ENCODE peak calls at places on chromosome 3, in ten cellular contexts. One of them, this sample, is unnamed.

GRCh38 chr3:151203053-151203420 is at the start of gene GPR171:
- DNase-seq in Peyer's patch: peak
- DNase-seq in non-pigmented ciliary epithelial cell: no peak
- DNase-seq in stimulated activated CD4-positive, alpha-beta T cell treated with anti-CD3 and anti-CD28 coated beads, Interleukin-12 subunit alpha, Interleukin-12 subunit beta, amount 100 ng/mL, for 24 hours: peak
- DNase-seq in fibroblast of lung: no peak
- DNase-seq in hypothalamus: no peak
- DNase-seq in NCI-H2081: no peak
- DNase-seq in AG08395: no peak
- DNase-seq in stomach: no peak
- DNase-seq in frontal cortex: no peak
- DNase-seq in this sample: no peak

GRCh38 chr3:141442421-141442820 is 44.4 kb upstream of the RASA2 start:
- DNase-seq in Peyer's patch: no peak
- DNase-seq in hypothalamus: no peak
- DNase-seq in NCI-H2081: no peak
- DNase-seq in stimulated activated CD4-positive, alpha-beta T cell treated with anti-CD3 and anti-CD28 coated beads, Interleukin-12 subunit alpha, Interleukin-12 subunit beta, amount 100 ng/mL, for 24 hours: no peak
- DNase-seq in frontal cortex: no peak
- DNase-seq in stomach: no peak
- DNase-seq in fibroblast of lung: peak
- DNase-seq in non-pigmented ciliary epithelial cell: no peak
- DNase-seq in AG08395: no peak
- DNase-seq in this sample: no peak

GRCh38 chr3:37453393-37454391 is 279.3 kb upstream of the LRRFIP2 start:
- DNase-seq in stomach: peak
- DNase-seq in NCI-H2081: no peak
- DNase-seq in stimulated activated CD4-positive, alpha-beta T cell treated with anti-CD3 and anti-CD28 coated beads, Interleukin-12 subunit alpha, Interleukin-12 subunit beta, amount 100 ng/mL, for 24 hours: no peak
- DNase-seq in AG08395: peak
- DNase-seq in non-pigmented ciliary epithelial cell: no peak
- DNase-seq in fibroblast of lung: peak
- DNase-seq in hypothalamus: peak
- DNase-seq in frontal cortex: no peak
- DNase-seq in Peyer's patch: peak
- DNase-seq in this sample: peak

GRCh38 chr3:195892105-195892354 is 16.3 kb downstream of the TNK2 start:
- DNase-seq in stimulated activated CD4-positive, alpha-beta T cell treated with anti-CD3 and anti-CD28 coated beads, Interleukin-12 subunit alpha, Interleukin-12 subunit beta, amount 100 ng/mL, for 24 hours: no peak
- DNase-seq in fibroblast of lung: no peak
- DNase-seq in NCI-H2081: no peak
- DNase-seq in non-pigmented ciliary epithelial cell: no peak
- DNase-seq in AG08395: no peak
- DNase-seq in hypothalamus: no peak
- DNase-seq in Peyer's patch: no peak
- DNase-seq in frontal cortex: no peak
- DNase-seq in stomach: no peak
- DNase-seq in this sample: no peak

GRCh38 chr3:111714305-111714704 is 119.2 kb upstream of the ZBED2 start:
- DNase-seq in hypothalamus: no peak
- DNase-seq in stimulated activated CD4-positive, alpha-beta T cell treated with anti-CD3 and anti-CD28 coated beads, Interleukin-12 subunit alpha, Interleukin-12 subunit beta, amount 100 ng/mL, for 24 hours: no peak
- DNase-seq in Peyer's patch: no peak
- DNase-seq in fibroblast of lung: no peak
- DNase-seq in stomach: no peak
- DNase-seq in AG08395: peak
- DNase-seq in frontal cortex: no peak
- DNase-seq in NCI-H2081: no peak
- DNase-seq in non-pigmented ciliary epithelial cell: no peak
- DNase-seq in this sample: peak

GRCh38 chr3:185084883-185085282 is 68.0 kb downstream of the C3orf70 start:
- DNase-seq in Peyer's patch: no peak
- DNase-seq in stimulated activated CD4-positive, alpha-beta T cell treated with anti-CD3 and anti-CD28 coated beads, Interleukin-12 subunit alpha, Interleukin-12 subunit beta, amount 100 ng/mL, for 24 hours: no peak
- DNase-seq in non-pigmented ciliary epithelial cell: no peak
- DNase-seq in hypothalamus: no peak
- DNase-seq in frontal cortex: no peak
- DNase-seq in AG08395: peak
- DNase-seq in NCI-H2081: no peak
- DNase-seq in fibroblast of lung: no peak
- DNase-seq in stomach: no peak
- DNase-seq in this sample: peak

GRCh38 chr3:177190701-177191100 is 6.6 kb downstream of the TBL1XR1 start:
- DNase-seq in non-pigmented ciliary epithelial cell: no peak
- DNase-seq in stimulated activated CD4-positive, alpha-beta T cell treated with anti-CD3 and anti-CD28 coated beads, Interleukin-12 subunit alpha, Interleukin-12 subunit beta, amount 100 ng/mL, for 24 hours: no peak
- DNase-seq in Peyer's patch: no peak
- DNase-seq in AG08395: peak
- DNase-seq in frontal cortex: no peak
- DNase-seq in NCI-H2081: no peak
- DNase-seq in fibroblast of lung: peak
- DNase-seq in stomach: no peak
- DNase-seq in hypothalamus: no peak
- DNase-seq in this sample: peak

GRCh38 chr3:16423298-16423697 is 90.2 kb downstream of the RFTN1 start:
- DNase-seq in NCI-H2081: no peak
- DNase-seq in hypothalamus: no peak
- DNase-seq in AG08395: no peak
- DNase-seq in non-pigmented ciliary epithelial cell: no peak
- DNase-seq in fibroblast of lung: no peak
- DNase-seq in stimulated activated CD4-positive, alpha-beta T cell treated with anti-CD3 and anti-CD28 coated beads, Interleukin-12 subunit alpha, Interleukin-12 subunit beta, amount 100 ng/mL, for 24 hours: no peak
- DNase-seq in frontal cortex: no peak
- DNase-seq in Peyer's patch: no peak
- DNase-seq in stomach: no peak
- DNase-seq in this sample: no peak

GRCh38 chr3:147424325-147424910 is 15.3 kb downstream of the ZIC1 start:
- DNase-seq in non-pigmented ciliary epithelial cell: no peak
- DNase-seq in NCI-H2081: no peak
- DNase-seq in AG08395: no peak
- DNase-seq in Peyer's patch: no peak
- DNase-seq in fibroblast of lung: no peak
- DNase-seq in stimulated activated CD4-positive, alpha-beta T cell treated with anti-CD3 and anti-CD28 coated beads, Interleukin-12 subunit alpha, Interleukin-12 subunit beta, amount 100 ng/mL, for 24 hours: no peak
- DNase-seq in hypothalamus: no peak
- DNase-seq in frontal cortex: peak
- DNase-seq in stomach: no peak
- DNase-seq in this sample: peak

GRCh38 chr3:126544596-126545281 is 14.0 kb downstream of the C3orf22 start:
- DNase-seq in fibroblast of lung: no peak
- DNase-seq in non-pigmented ciliary epithelial cell: no peak
- DNase-seq in stimulated activated CD4-positive, alpha-beta T cell treated with anti-CD3 and anti-CD28 coated beads, Interleukin-12 subunit alpha, Interleukin-12 subunit beta, amount 100 ng/mL, for 24 hours: no peak
- DNase-seq in frontal cortex: no peak
- DNase-seq in NCI-H2081: peak
- DNase-seq in AG08395: no peak
- DNase-seq in stomach: peak
- DNase-seq in Peyer's patch: peak
- DNase-seq in hypothalamus: no peak
- DNase-seq in this sample: peak

GRCh38 chr3:71241981-71242552 is 341.5 kb downstream of the FOXP1 start:
- DNase-seq in stomach: no peak
- DNase-seq in stimulated activated CD4-positive, alpha-beta T cell treated with anti-CD3 and anti-CD28 coated beads, Interleukin-12 subunit alpha, Interleukin-12 subunit beta, amount 100 ng/mL, for 24 hours: no peak
- DNase-seq in NCI-H2081: peak
- DNase-seq in AG08395: no peak
- DNase-seq in non-pigmented ciliary epithelial cell: no peak
- DNase-seq in fibroblast of lung: no peak
- DNase-seq in hypothalamus: no peak
- DNase-seq in frontal cortex: no peak
- DNase-seq in Peyer's patch: no peak
- DNase-seq in this sample: no peak

GRCh38 chr3:64848127-64848526 is 160.3 kb upstream of the ADAMTS9 start:
- DNase-seq in stomach: no peak
- DNase-seq in fibroblast of lung: no peak
- DNase-seq in AG08395: no peak
- DNase-seq in hypothalamus: no peak
- DNase-seq in non-pigmented ciliary epithelial cell: no peak
- DNase-seq in Peyer's patch: no peak
- DNase-seq in NCI-H2081: no peak
- DNase-seq in stimulated activated CD4-positive, alpha-beta T cell treated with anti-CD3 and anti-CD28 coated beads, Interleukin-12 subunit alpha, Interleukin-12 subunit beta, amount 100 ng/mL, for 24 hours: no peak
- DNase-seq in frontal cortex: no peak
- DNase-seq in this sample: no peak

GRCh38 chr3:62771331-62772097 is 103.7 kb downstream of the CADPS start:
- DNase-seq in AG08395: no peak
- DNase-seq in hypothalamus: no peak
- DNase-seq in non-pigmented ciliary epithelial cell: no peak
- DNase-seq in stomach: no peak
- DNase-seq in NCI-H2081: no peak
- DNase-seq in fibroblast of lung: no peak
- DNase-seq in frontal cortex: no peak
- DNase-seq in stimulated activated CD4-positive, alpha-beta T cell treated with anti-CD3 and anti-CD28 coated beads, Interleukin-12 subunit alpha, Interleukin-12 subunit beta, amount 100 ng/mL, for 24 hours: no peak
- DNase-seq in Peyer's patch: no peak
- DNase-seq in this sample: no peak

GRCh38 chr3:101065962-101066361 is 72.7 kb upstream of the ABI3BP start:
- DNase-seq in NCI-H2081: no peak
- DNase-seq in non-pigmented ciliary epithelial cell: peak
- DNase-seq in stomach: no peak
- DNase-seq in AG08395: peak
- DNase-seq in Peyer's patch: no peak
- DNase-seq in hypothalamus: no peak
- DNase-seq in frontal cortex: no peak
- DNase-seq in stimulated activated CD4-positive, alpha-beta T cell treated with anti-CD3 and anti-CD28 coated beads, Interleukin-12 subunit alpha, Interleukin-12 subunit beta, amount 100 ng/mL, for 24 hours: no peak
- DNase-seq in fibroblast of lung: peak
- DNase-seq in this sample: peak

GRCh38 chr3:141057436-141057835 is 6.3 kb downstream of the SPSB4 start:
- DNase-seq in NCI-H2081: no peak
- DNase-seq in stimulated activated CD4-positive, alpha-beta T cell treated with anti-CD3 and anti-CD28 coated beads, Interleukin-12 subunit alpha, Interleukin-12 subunit beta, amount 100 ng/mL, for 24 hours: no peak
- DNase-seq in hypothalamus: no peak
- DNase-seq in Peyer's patch: no peak
- DNase-seq in fibroblast of lung: no peak
- DNase-seq in AG08395: no peak
- DNase-seq in frontal cortex: no peak
- DNase-seq in non-pigmented ciliary epithelial cell: no peak
- DNase-seq in stomach: no peak
- DNase-seq in this sample: no peak

GRCh38 chr3:113132571-113132996 is 78.8 kb upstream of the BOC start:
- DNase-seq in Peyer's patch: no peak
- DNase-seq in hypothalamus: no peak
- DNase-seq in AG08395: peak
- DNase-seq in non-pigmented ciliary epithelial cell: no peak
- DNase-seq in stimulated activated CD4-positive, alpha-beta T cell treated with anti-CD3 and anti-CD28 coated beads, Interleukin-12 subunit alpha, Interleukin-12 subunit beta, amount 100 ng/mL, for 24 hours: no peak
- DNase-seq in fibroblast of lung: peak
- DNase-seq in frontal cortex: no peak
- DNase-seq in NCI-H2081: no peak
- DNase-seq in stomach: no peak
- DNase-seq in this sample: peak

GRCh38 chr3:120855665-120856437 is 52.2 kb upstream of the STXBP5L start:
- DNase-seq in stomach: no peak
- DNase-seq in Peyer's patch: no peak
- DNase-seq in non-pigmented ciliary epithelial cell: peak
- DNase-seq in frontal cortex: peak
- DNase-seq in hypothalamus: peak
- DNase-seq in stimulated activated CD4-positive, alpha-beta T cell treated with anti-CD3 and anti-CD28 coated beads, Interleukin-12 subunit alpha, Interleukin-12 subunit beta, amount 100 ng/mL, for 24 hours: no peak
- DNase-seq in AG08395: peak
- DNase-seq in fibroblast of lung: peak
- DNase-seq in NCI-H2081: no peak
- DNase-seq in this sample: peak

GRCh38 chr3:72816843-72817485 is 31.3 kb downstream of the SHQ1 start:
- DNase-seq in hypothalamus: no peak
- DNase-seq in AG08395: no peak
- DNase-seq in Peyer's patch: no peak
- DNase-seq in non-pigmented ciliary epithelial cell: no peak
- DNase-seq in fibroblast of lung: no peak
- DNase-seq in NCI-H2081: no peak
- DNase-seq in stomach: no peak
- DNase-seq in frontal cortex: no peak
- DNase-seq in stimulated activated CD4-positive, alpha-beta T cell treated with anti-CD3 and anti-CD28 coated beads, Interleukin-12 subunit alpha, Interleukin-12 subunit beta, amount 100 ng/mL, for 24 hours: no peak
- DNase-seq in this sample: no peak

GRCh38 chr3:142046320-142047020 is 102.9 kb downstream of the TFDP2 start:
- DNase-seq in AG08395: no peak
- DNase-seq in Peyer's patch: no peak
- DNase-seq in fibroblast of lung: no peak
- DNase-seq in hypothalamus: no peak
- DNase-seq in stomach: no peak
- DNase-seq in non-pigmented ciliary epithelial cell: no peak
- DNase-seq in NCI-H2081: no peak
- DNase-seq in frontal cortex: no peak
- DNase-seq in stimulated activated CD4-positive, alpha-beta T cell treated with anti-CD3 and anti-CD28 coated beads, Interleukin-12 subunit alpha, Interleukin-12 subunit beta, amount 100 ng/mL, for 24 hours: no peak
- DNase-seq in this sample: no peak

GRCh38 chr3:32435911-32436815 is 44.5 kb downstream of the CMTM7 start:
- DNase-seq in AG08395: no peak
- DNase-seq in NCI-H2081: no peak
- DNase-seq in Peyer's patch: peak
- DNase-seq in non-pigmented ciliary epithelial cell: no peak
- DNase-seq in fibroblast of lung: no peak
- DNase-seq in stomach: no peak
- DNase-seq in frontal cortex: no peak
- DNase-seq in stimulated activated CD4-positive, alpha-beta T cell treated with anti-CD3 and anti-CD28 coated beads, Interleukin-12 subunit alpha, Interleukin-12 subunit beta, amount 100 ng/mL, for 24 hours: no peak
- DNase-seq in hypothalamus: no peak
- DNase-seq in this sample: no peak

This sample was measured in osteoblast.